ENCODE peak calls at places on chromosomes 2 and 18, in five cellular contexts. L, I, A, T and K are unnamed samples. For H3K36me3, the result is how much of the 10 kb centered on the place peaks cover.

GRCh38 chr2:10680957-10681356 is 8.8 kb downstream of the NOL10 start:
- DNase-seq in T (no peak), A (no peak), L (no peak), I (no peak), K (no peak)

GRCh38 chr2:21413082-21413481 is 289.3 kb downstream of the TDRD15 start:
- DNase-seq in L (no peak), A (no peak), I (no peak), T (no peak), K (no peak)

GRCh38 chr2:74379851-74380789 is at the start of gene DCTN1:
- DNase-seq in T (no peak), A (no peak), L (peak), I (no peak), K (no peak)

GRCh38 chr2:234869969-234870368 is 81.8 kb upstream of the SH3BP4 start:
- DNase-seq in L (no peak), I (no peak), T (no peak), A (no peak), K (no peak)

GRCh38 chr2:136242687-136243277 is 124.8 kb upstream of the CXCR4 start:
- DNase-seq in T (no peak), L (no peak), I (peak), A (no peak), K (no peak)

GRCh38 chr2:232085826-232086425 is 124.4 kb downstream of the DIS3L2 start:
- DNase-seq in T (no peak), A (no peak), L (no peak), I (no peak), K (no peak)

GRCh38 chr2:70480468-70480867 is 73.2 kb downstream of the TGFA start:
- DNase-seq in L (no peak), A (no peak), T (no peak), I (no peak), K (no peak)

GRCh38 chr2:136057023-136057801 is 60.7 kb downstream of the CXCR4 start:
- DNase-seq in I (no peak), A (no peak), L (no peak), T (no peak), K (no peak)

GRCh38 chr18:46332956-46333355 is 228.8 kb downstream of the HAUS1 start:
- DNase-seq in T (peak), I (no peak), A (no peak), L (no peak), K (peak)

GRCh38 chr2:212034841-212035585 is 503.6 kb downstream of the ERBB4 start:
- DNase-seq in I (no peak), L (no peak), T (no peak), A (no peak), K (no peak)

GRCh38 chr2:23445450-23445868 is 60.5 kb downstream of the KLHL29 start:
- DNase-seq in A (no peak), T (no peak), L (no peak), I (no peak), K (no peak)

GRCh38 chr18:63315879-63316278 is 3.7 kb downstream of the BCL2 start:
- DNase-seq in A (no peak), I (no peak), L (no peak), T (no peak), K (no peak)

GRCh38 chr18:35695803-35696202 is 114.3 kb downstream of the GALNT1 start:
- DNase-seq in T (no peak), A (no peak), L (peak), I (no peak), K (no peak)

GRCh38 chr2:160825433-160825832 is 331.8 kb upstream of the RBMS1 start:
- DNase-seq in I (no peak), T (no peak), L (no peak), A (no peak), K (no peak)

GRCh38 chr18:44876749-44877148 is 196.1 kb downstream of the SETBP1 start:
- DNase-seq in A (no peak), L (no peak), I (no peak), T (no peak), K (no peak)

GRCh38 chr2:216229488-216229887 is 120.3 kb downstream of the XRCC5 start:
- DNase-seq in A (no peak), T (no peak), L (no peak), I (no peak), K (no peak)

GRCh38 chr18:10232062-10232461 is 222.4 kb upstream of the APCDD1 start:
- DNase-seq in L (no peak), T (no peak), I (no peak), A (no peak), K (no peak)

GRCh38 chr18:26233208-26233607 is 7.0 kb downstream of the TAF4B start:
- DNase-seq in I (no peak), L (no peak), T (no peak), A (no peak), K (no peak)
- H3K36me3 ChIP-seq in I (under half), L (under half), T (under half), A (under half), K (under half)

GRCh38 chr2:63763336-63764056 is 78.2 kb upstream of the UGP2 start:
- DNase-seq in L (no peak), T (no peak), A (no peak), I (no peak), K (no peak)
- H3K36me3 ChIP-seq in L (under half), T (under half), A (under half), I (under half), K (under half)

GRCh38 chr2:206780671-206781070 is 15.3 kb downstream of the FASTKD2 start:
- DNase-seq in I (no peak), A (no peak), L (no peak), T (no peak), K (no peak)

GRCh38 chr2:206784559-206785353 is 19.4 kb downstream of the FASTKD2 start:
- DNase-seq in L (no peak), I (no peak), A (no peak), T (no peak), K (no peak)

GRCh38 chr2:206783718-206784117 is 18.3 kb downstream of the FASTKD2 start:
- DNase-seq in A (no peak), I (no peak), T (no peak), L (no peak), K (no peak)
- H3K36me3 ChIP-seq in A (half or more), I (under half), T (half or more), L (under half), K (half or more)

GRCh38 chr2:233280114-233280693 is 27.4 kb upstream of the SAG start:
- DNase-seq in I (no peak), A (no peak), T (no peak), L (peak), K (no peak)
- H3K36me3 ChIP-seq in I (under half), A (half or more), T (half or more), L (under half), K (half or more)

GRCh38 chr2:65261676-65262075 is 34.0 kb downstream of the ACTR2 start:
- DNase-seq in A (no peak), I (no peak), L (no peak), T (no peak), K (no peak)
- H3K36me3 ChIP-seq in A (under half), I (under half), L (under half), T (half or more), K (half or more)

GRCh38 chr2:127305985-127306585 is 12.1 kb upstream of the ERCC3 start:
- DNase-seq in L (no peak), A (no peak), I (no peak), T (no peak), K (no peak)

GRCh38 chr2:127308586-127309138 is 14.7 kb upstream of the ERCC3 start:
- DNase-seq in A (no peak), T (no peak), I (no peak), L (no peak), K (no peak)

GRCh38 chr2:127313359-127313758 is 19.4 kb upstream of the ERCC3 start:
- DNase-seq in L (no peak), T (no peak), I (no peak), A (no peak), K (no peak)

GRCh38 chr2:127310980-127311379 is 17.0 kb upstream of the ERCC3 start:
- DNase-seq in T (no peak), L (no peak), I (no peak), A (no peak), K (no peak)

DNA sequence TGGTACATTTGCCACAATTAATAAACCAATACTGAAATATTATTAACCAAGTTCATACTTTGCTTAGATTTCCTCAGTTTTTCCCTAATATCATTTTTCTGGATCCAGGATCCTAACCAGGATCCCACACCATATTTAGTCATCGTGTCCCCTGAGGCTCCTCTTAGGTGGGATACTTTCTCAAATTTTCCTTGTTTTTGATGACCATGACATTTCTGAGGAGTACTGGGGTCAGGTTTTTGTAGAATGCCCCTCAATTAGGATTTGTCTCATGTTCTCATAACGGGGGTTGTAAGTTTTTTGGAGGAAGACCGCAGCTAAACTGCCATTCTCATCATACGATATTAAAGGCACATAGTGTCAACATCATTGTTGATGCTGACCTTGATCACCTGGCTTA is 15.5 kb upstream of the ERCC3 start:
- DNase-seq in L (no peak), A (no peak), T (no peak), I (no peak), K (no peak)
- H3K36me3 ChIP-seq in L (under half), A (half or more), T (half or more), I (under half), K (half or more)

GRCh38 chr2:238459081-238459629 is 32.4 kb downstream of the ASB1 start:
- DNase-seq in I (no peak), A (no peak), T (no peak), L (no peak), K (no peak)

GRCh38 chr2:238461051-238461450 is 34.3 kb downstream of the ASB1 start:
- DNase-seq in I (no peak), T (no peak), L (no peak), A (no peak), K (no peak)

GRCh38 chr2:238461916-238462315 is 35.2 kb downstream of the ASB1 start:
- DNase-seq in A (no peak), I (no peak), L (no peak), T (no peak), K (no peak)

GRCh38 chr2:238462782-238463396 is 36.2 kb downstream of the ASB1 start:
- DNase-seq in I (no peak), A (no peak), T (no peak), L (no peak), K (no peak)

GRCh38 chr2:238461491-238461890 is 34.8 kb downstream of the ASB1 start:
- DNase-seq in A (no peak), I (no peak), L (no peak), T (no peak), K (no peak)
- H3K36me3 ChIP-seq in A (under half), I (under half), L (under half), T (under half), K (under half)

GRCh38 chr18:1464444-1465217 is 560.0 kb downstream of the ADCYAP1 start:
- DNase-seq in A (no peak), I (no peak), T (no peak), L (no peak), K (no peak)
- H3K36me3 ChIP-seq in A (under half), I (under half), T (under half), L (under half), K (under half)